ENCODE peak calls at places on chromosome 4, in four cellular contexts. F is fibroblast of mammary gland; K is activated CD4-positive, alpha-beta T cell treated with anti-CD3 and anti-CD28 coated beads, Interleukin-2, amount 50 U/mL, for 4 hours; J is spleen. E is an unnamed sample.

GRCh38 chr4:126647756-126648396 is 984.9 kb upstream of the INTU start:
- DNase-seq in F (peak; percentile 9), K (no peak), J (no peak), E (no peak)

GRCh38 chr4:7003176-7003878 is 39.8 kb upstream of the TADA2B start:
- DNase-seq in F (no peak), K (no peak), J (no peak), E (no peak)

GRCh38 chr4:119810001-119810400 is 181.4 kb upstream of the PDE5A start:
- DNase-seq in F (no peak), K (no peak), J (no peak), E (no peak)

GRCh38 chr4:38131371-38132139 is 171.4 kb downstream of the PTTG2 start:
- DNase-seq in F (peak; percentile 49), K (peak; percentile 59), J (no peak), E (no peak)

GRCh38 chr4:53653484-53654053 is 62.3 kb upstream of the LNX1 start:
- DNase-seq in F (peak; percentile 35), K (no peak), J (no peak), E (no peak)

GRCh38 chr4:156237192-156237591 is 283.5 kb upstream of the CTSO start:
- DNase-seq in F (no peak), K (no peak), J (no peak), E (no peak)

GRCh38 chr4:85039526-85039925 is 73.0 kb upstream of the WDFY3 start:
- DNase-seq in F (peak; percentile 98), K (no peak), J (no peak), E (no peak)

GRCh38 chr4:3640587-3640962 is 108.4 kb upstream of the LRPAP1 start:
- DNase-seq in F (peak; percentile 45), K (no peak), J (peak; percentile 78), E (no peak)

GRCh38 chr4:149702414-149703108 is 113.1 kb downstream of the IQCM start:
- DNase-seq in F (no peak), K (no peak), J (no peak), E (no peak)

GRCh38 chr4:96969456-96969855 is 1129.6 kb downstream of the PDHA2 start:
- DNase-seq in F (no peak), K (no peak), J (no peak), E (no peak)

GRCh38 chr4:82429728-82430192 is 502 bp downstream of the HNRNPDL start:
- DNase-seq in F (peak; percentile 42), K (no peak), J (peak; percentile 98), E (no peak)

GRCh38 chr4:84879651-84880200 is 86.8 kb downstream of the WDFY3 start:
- DNase-seq in F (no peak), K (no peak), J (no peak), E (no peak)

GRCh38 chr4:100842856-100843255 is 325.0 kb upstream of the EMCN start:
- DNase-seq in F (no peak), K (no peak), J (no peak), E (no peak)

GRCh38 chr4:76108467-76109181 is 34.1 kb downstream of the ART3 start:
- DNase-seq in F (peak; percentile 58), K (no peak), J (no peak), E (no peak)

GRCh38 chr4:138859249-138859648 is 156.3 kb upstream of the NOCT start:
- DNase-seq in F (no peak), K (no peak), J (no peak), E (no peak)

GRCh38 chr4:121053601-121054143 is 18.7 kb downstream of the NDNF start:
- DNase-seq in F (peak; percentile 40), K (no peak), J (no peak), E (no peak)

E was measured in upper lobe of right lung.